ENCODE peak calls at places on chromosomes 4 and X, in four cellular contexts. Q is ELF-1, E is NCI-H748 treated with DMSO at 0.1 percent for 48 hours, B is Caki2. Y is an unnamed sample.

GRCh38 chr4:56698329-56698728 is 17.2 kb upstream of the HOPX start:
- DNase-seq in Q (peak), E (no peak), B (peak), Y (no peak)

GRCh38 chr4:94428884-94429283 is 22.9 kb upstream of the PDLIM5 start:
- DNase-seq in Q (no peak), E (no peak), B (no peak), Y (no peak)

GRCh38 chrX:22534643-22535042 is 261.9 kb downstream of the CBLL2 start:
- DNase-seq in Q (no peak), E (no peak), B (no peak), Y (no peak)

GRCh38 chrX:153924149-153924861 is 1.8 kb downstream of the ARHGAP4 start:
- DNase-seq in Q (peak), E (no peak), B (no peak), Y (peak)

GRCh38 chr4:22607382-22607781 is 85.4 kb upstream of the GBA3 start:
- DNase-seq in Q (peak), E (no peak), B (peak), Y (no peak)

GRCh38 chr4:6109842-6110560 is 90.3 kb downstream of the JAKMIP1 start:
- DNase-seq in Q (peak), E (no peak), B (no peak), Y (no peak)

GRCh38 chrX:1434871-1435240 is 17.9 kb downstream of the ASMTL start:
- DNase-seq in Q (no peak), E (no peak), B (no peak), Y (no peak)

GRCh38 chr4:52572936-52573485 is 86.1 kb downstream of the USP46 start:
- DNase-seq in Q (no peak), E (no peak), B (no peak), Y (no peak)

GRCh38 chr4:53484911-53485459 is 106.3 kb downstream of the LNX1 start:
- DNase-seq in Q (no peak), E (no peak), B (no peak), Y (no peak)

GRCh38 chr4:23130845-23131244 is 438.1 kb downstream of the GBA3 start:
- DNase-seq in Q (no peak), E (no peak), B (no peak), Y (no peak)

GRCh38 chr4:2714071-2714770 is 41.9 kb downstream of the TNIP2 start:
- DNase-seq in Q (peak), E (no peak), B (no peak), Y (no peak)

GRCh38 chr4:133316874-133317273 is 167.8 kb downstream of the PCDH10 start:
- DNase-seq in Q (no peak), E (no peak), B (peak), Y (no peak)

GRCh38 chr4:69822198-69822597 is 37.7 kb downstream of the SULT1E1 start:
- DNase-seq in Q (no peak), E (no peak), B (no peak), Y (no peak)

Y was measured in GM13977.